ENCODE peak calls at places on chromosomes 4 and X, in eight cellular contexts. One of them, this sample, is unnamed.
A peak's percentile ranks its signal among the peaks of the same experiment; 100 is the strongest.

GRCh38 chr4:2755821-2756690 is at the start of gene TNIP2:
- DNase-seq in RPMI7951: peak; percentile 82
- DNase-seq in activated CD8-positive, alpha-beta memory T cell treated with anti-CD3 and anti-CD28 coated beads for 48 hours: peak; percentile 65
- DNase-seq in endothelial cell: peak; percentile 74
- DNase-seq in BE2C: peak; percentile 86
- DNase-seq in effector memory CD8-positive, alpha-beta T cell: peak; percentile 70
- DNase-seq in fibroblast of mammary gland: peak; percentile 73
- DNase-seq in mesendoderm: peak; percentile 91
- DNase-seq in this sample: peak; percentile 96

GRCh38 chr4:83150563-83151330 is 36.2 kb upstream of the PLAC8 start:
- DNase-seq in activated CD8-positive, alpha-beta memory T cell treated with anti-CD3 and anti-CD28 coated beads for 48 hours: no peak
- DNase-seq in BE2C: no peak
- DNase-seq in endothelial cell: no peak
- DNase-seq in mesendoderm: no peak
- DNase-seq in fibroblast of mammary gland: peak; percentile 8
- DNase-seq in effector memory CD8-positive, alpha-beta T cell: no peak
- DNase-seq in RPMI7951: peak; percentile 32
- DNase-seq in this sample: no peak

GRCh38 chrX:55867254-55867653 is 149.7 kb downstream of the RRAGB start:
- DNase-seq in fibroblast of mammary gland: peak; percentile 27
- DNase-seq in endothelial cell: no peak
- DNase-seq in RPMI7951: peak; percentile 18
- DNase-seq in mesendoderm: no peak
- DNase-seq in activated CD8-positive, alpha-beta memory T cell treated with anti-CD3 and anti-CD28 coated beads for 48 hours: no peak
- DNase-seq in BE2C: no peak
- DNase-seq in effector memory CD8-positive, alpha-beta T cell: no peak
- DNase-seq in this sample: no peak

GRCh38 chr4:22500128-22500611 is 15.7 kb downstream of the ADGRA3 start:
- DNase-seq in effector memory CD8-positive, alpha-beta T cell: no peak
- DNase-seq in mesendoderm: no peak
- DNase-seq in RPMI7951: no peak
- DNase-seq in endothelial cell: no peak
- DNase-seq in activated CD8-positive, alpha-beta memory T cell treated with anti-CD3 and anti-CD28 coated beads for 48 hours: no peak
- DNase-seq in BE2C: no peak
- DNase-seq in fibroblast of mammary gland: no peak
- DNase-seq in this sample: no peak

GRCh38 chr4:81751531-81752291 is 280.0 kb upstream of the RASGEF1B start:
- DNase-seq in effector memory CD8-positive, alpha-beta T cell: no peak
- DNase-seq in RPMI7951: no peak
- DNase-seq in fibroblast of mammary gland: no peak
- DNase-seq in mesendoderm: no peak
- DNase-seq in endothelial cell: no peak
- DNase-seq in activated CD8-positive, alpha-beta memory T cell treated with anti-CD3 and anti-CD28 coated beads for 48 hours: no peak
- DNase-seq in BE2C: no peak
- DNase-seq in this sample: no peak

GRCh38 chr4:75598390-75598789 is 31.9 kb downstream of the CDKL2 start:
- DNase-seq in RPMI7951: peak; percentile 31
- DNase-seq in endothelial cell: no peak
- DNase-seq in fibroblast of mammary gland: peak; percentile 38
- DNase-seq in activated CD8-positive, alpha-beta memory T cell treated with anti-CD3 and anti-CD28 coated beads for 48 hours: no peak
- DNase-seq in mesendoderm: peak; percentile 30
- DNase-seq in BE2C: no peak
- DNase-seq in effector memory CD8-positive, alpha-beta T cell: no peak
- DNase-seq in this sample: no peak

GRCh38 chr4:127370495-127371069 is 262.2 kb upstream of the INTU start:
- DNase-seq in fibroblast of mammary gland: peak; percentile 10
- DNase-seq in RPMI7951: peak; percentile 49
- DNase-seq in effector memory CD8-positive, alpha-beta T cell: no peak
- DNase-seq in activated CD8-positive, alpha-beta memory T cell treated with anti-CD3 and anti-CD28 coated beads for 48 hours: no peak
- DNase-seq in mesendoderm: no peak
- DNase-seq in BE2C: peak; percentile 4
- DNase-seq in endothelial cell: no peak
- DNase-seq in this sample: no peak

GRCh38 chr4:38965866-38966265 is 66.3 kb downstream of the TMEM156 start:
- DNase-seq in RPMI7951: no peak
- DNase-seq in mesendoderm: no peak
- DNase-seq in fibroblast of mammary gland: no peak
- DNase-seq in BE2C: no peak
- DNase-seq in activated CD8-positive, alpha-beta memory T cell treated with anti-CD3 and anti-CD28 coated beads for 48 hours: no peak
- DNase-seq in endothelial cell: no peak
- DNase-seq in effector memory CD8-positive, alpha-beta T cell: no peak
- DNase-seq in this sample: no peak

GRCh38 chr4:141540643-141541042 is 95.7 kb upstream of the IL15 start:
- DNase-seq in mesendoderm: no peak
- DNase-seq in activated CD8-positive, alpha-beta memory T cell treated with anti-CD3 and anti-CD28 coated beads for 48 hours: no peak
- DNase-seq in BE2C: no peak
- DNase-seq in fibroblast of mammary gland: peak; percentile 22
- DNase-seq in endothelial cell: no peak
- DNase-seq in effector memory CD8-positive, alpha-beta T cell: no peak
- DNase-seq in RPMI7951: no peak
- DNase-seq in this sample: no peak

GRCh38 chr4:73859614-73860088 is 6.6 kb downstream of the PF4V1 start:
- DNase-seq in effector memory CD8-positive, alpha-beta T cell: no peak
- DNase-seq in endothelial cell: no peak
- DNase-seq in fibroblast of mammary gland: no peak
- DNase-seq in mesendoderm: no peak
- DNase-seq in RPMI7951: no peak
- DNase-seq in BE2C: no peak
- DNase-seq in activated CD8-positive, alpha-beta memory T cell treated with anti-CD3 and anti-CD28 coated beads for 48 hours: no peak
- DNase-seq in this sample: no peak

GRCh38 chr4:67909910-67910905 is 26.4 kb upstream of the TMPRSS11D start:
- DNase-seq in mesendoderm: peak; percentile 18
- DNase-seq in BE2C: no peak
- DNase-seq in activated CD8-positive, alpha-beta memory T cell treated with anti-CD3 and anti-CD28 coated beads for 48 hours: no peak
- DNase-seq in effector memory CD8-positive, alpha-beta T cell: no peak
- DNase-seq in fibroblast of mammary gland: peak; percentile 43
- DNase-seq in RPMI7951: peak; percentile 31
- DNase-seq in endothelial cell: no peak
- DNase-seq in this sample: peak; percentile 4

GRCh38 chrX:103792916-103793540 is 16.4 kb downstream of the PLP1 start:
- DNase-seq in activated CD8-positive, alpha-beta memory T cell treated with anti-CD3 and anti-CD28 coated beads for 48 hours: no peak
- DNase-seq in mesendoderm: no peak
- DNase-seq in endothelial cell: no peak
- DNase-seq in fibroblast of mammary gland: peak; percentile 80
- DNase-seq in BE2C: no peak
- DNase-seq in effector memory CD8-positive, alpha-beta T cell: no peak
- DNase-seq in RPMI7951: peak; percentile 65
- DNase-seq in this sample: no peak

GRCh38 chr4:7029921-7030320 is 13.3 kb upstream of the TADA2B start:
- DNase-seq in mesendoderm: no peak
- DNase-seq in fibroblast of mammary gland: no peak
- DNase-seq in activated CD8-positive, alpha-beta memory T cell treated with anti-CD3 and anti-CD28 coated beads for 48 hours: no peak
- DNase-seq in RPMI7951: no peak
- DNase-seq in BE2C: no peak
- DNase-seq in effector memory CD8-positive, alpha-beta T cell: no peak
- DNase-seq in endothelial cell: no peak
- DNase-seq in this sample: no peak

GRCh38 chr4:9898596-9899345 is 117.3 kb downstream of the DRD5 start:
- DNase-seq in RPMI7951: peak; percentile 4
- DNase-seq in activated CD8-positive, alpha-beta memory T cell treated with anti-CD3 and anti-CD28 coated beads for 48 hours: no peak
- DNase-seq in fibroblast of mammary gland: peak; percentile 13
- DNase-seq in effector memory CD8-positive, alpha-beta T cell: no peak
- DNase-seq in BE2C: peak; percentile 19
- DNase-seq in endothelial cell: peak; percentile 69
- DNase-seq in mesendoderm: peak; percentile 92
- DNase-seq in this sample: no peak

GRCh38 chrX:153909024-153909979 is 4.8 kb downstream of the AVPR2 start:
- DNase-seq in mesendoderm: peak; percentile 62
- DNase-seq in BE2C: peak; percentile 68
- DNase-seq in effector memory CD8-positive, alpha-beta T cell: no peak
- DNase-seq in activated CD8-positive, alpha-beta memory T cell treated with anti-CD3 and anti-CD28 coated beads for 48 hours: no peak
- DNase-seq in fibroblast of mammary gland: no peak
- DNase-seq in RPMI7951: no peak
- DNase-seq in endothelial cell: no peak
- DNase-seq in this sample: no peak

GRCh38 chr4:90317785-90318184 is 190.6 kb downstream of the CCSER1 start:
- DNase-seq in BE2C: no peak
- DNase-seq in endothelial cell: no peak
- DNase-seq in fibroblast of mammary gland: peak; percentile 95
- DNase-seq in RPMI7951: peak; percentile 82
- DNase-seq in activated CD8-positive, alpha-beta memory T cell treated with anti-CD3 and anti-CD28 coated beads for 48 hours: no peak
- DNase-seq in mesendoderm: peak; percentile 6
- DNase-seq in effector memory CD8-positive, alpha-beta T cell: no peak
- DNase-seq in this sample: no peak

GRCh38 chrX:39331062-39331704 is 529.9 kb downstream of the MID1IP1 start:
- DNase-seq in mesendoderm: no peak
- DNase-seq in BE2C: no peak
- DNase-seq in effector memory CD8-positive, alpha-beta T cell: no peak
- DNase-seq in RPMI7951: peak; percentile 74
- DNase-seq in endothelial cell: no peak
- DNase-seq in activated CD8-positive, alpha-beta memory T cell treated with anti-CD3 and anti-CD28 coated beads for 48 hours: no peak
- DNase-seq in fibroblast of mammary gland: no peak
- DNase-seq in this sample: no peak

GRCh38 chrX:76454456-76454927 is 27.0 kb downstream of the MAGEE1 start:
- DNase-seq in BE2C: no peak
- DNase-seq in endothelial cell: peak; percentile 7
- DNase-seq in mesendoderm: peak; percentile 69
- DNase-seq in fibroblast of mammary gland: peak; percentile 22
- DNase-seq in effector memory CD8-positive, alpha-beta T cell: no peak
- DNase-seq in RPMI7951: peak; percentile 18
- DNase-seq in activated CD8-positive, alpha-beta memory T cell treated with anti-CD3 and anti-CD28 coated beads for 48 hours: no peak
- DNase-seq in this sample: no peak

GRCh38 chrX:33784548-33784947 is 347.6 kb downstream of the FAM47A start:
- DNase-seq in activated CD8-positive, alpha-beta memory T cell treated with anti-CD3 and anti-CD28 coated beads for 48 hours: no peak
- DNase-seq in endothelial cell: no peak
- DNase-seq in fibroblast of mammary gland: no peak
- DNase-seq in mesendoderm: no peak
- DNase-seq in effector memory CD8-positive, alpha-beta T cell: no peak
- DNase-seq in RPMI7951: no peak
- DNase-seq in BE2C: no peak
- DNase-seq in this sample: no peak

GRCh38 chr4:96347582-96347981 is 507.7 kb downstream of the PDHA2 start:
- DNase-seq in fibroblast of mammary gland: no peak
- DNase-seq in BE2C: no peak
- DNase-seq in effector memory CD8-positive, alpha-beta T cell: no peak
- DNase-seq in endothelial cell: no peak
- DNase-seq in RPMI7951: no peak
- DNase-seq in activated CD8-positive, alpha-beta memory T cell treated with anti-CD3 and anti-CD28 coated beads for 48 hours: no peak
- DNase-seq in mesendoderm: no peak
- DNase-seq in this sample: no peak

GRCh38 chr4:118345813-118346212 is 7.0 kb downstream of the PRSS12 start:
- DNase-seq in RPMI7951: no peak
- DNase-seq in BE2C: no peak
- DNase-seq in fibroblast of mammary gland: peak; percentile 20
- DNase-seq in effector memory CD8-positive, alpha-beta T cell: no peak
- DNase-seq in endothelial cell: no peak
- DNase-seq in activated CD8-positive, alpha-beta memory T cell treated with anti-CD3 and anti-CD28 coated beads for 48 hours: no peak
- DNase-seq in mesendoderm: peak; percentile 53
- DNase-seq in this sample: no peak

GRCh38 chr4:119070301-119070700 is 65.3 kb upstream of the MYOZ2 start:
- DNase-seq in mesendoderm: no peak
- DNase-seq in RPMI7951: no peak
- DNase-seq in activated CD8-positive, alpha-beta memory T cell treated with anti-CD3 and anti-CD28 coated beads for 48 hours: no peak
- DNase-seq in effector memory CD8-positive, alpha-beta T cell: no peak
- DNase-seq in fibroblast of mammary gland: no peak
- DNase-seq in BE2C: no peak
- DNase-seq in endothelial cell: no peak
- DNase-seq in this sample: no peak

GRCh38 chr4:113961322-113961698 is 18.1 kb downstream of the ARSJ start:
- DNase-seq in BE2C: no peak
- DNase-seq in fibroblast of mammary gland: peak; percentile 70
- DNase-seq in effector memory CD8-positive, alpha-beta T cell: no peak
- DNase-seq in activated CD8-positive, alpha-beta memory T cell treated with anti-CD3 and anti-CD28 coated beads for 48 hours: no peak
- DNase-seq in RPMI7951: peak; percentile 37
- DNase-seq in endothelial cell: no peak
- DNase-seq in mesendoderm: no peak
- DNase-seq in this sample: no peak

GRCh38 chr4:79663157-79663556 is 255.1 kb upstream of the GK2 start:
- DNase-seq in effector memory CD8-positive, alpha-beta T cell: no peak
- DNase-seq in RPMI7951: no peak
- DNase-seq in mesendoderm: no peak
- DNase-seq in activated CD8-positive, alpha-beta memory T cell treated with anti-CD3 and anti-CD28 coated beads for 48 hours: no peak
- DNase-seq in endothelial cell: no peak
- DNase-seq in BE2C: no peak
- DNase-seq in fibroblast of mammary gland: no peak
- DNase-seq in this sample: no peak

GRCh38 chr4:38154251-38154650 is 194.1 kb downstream of the PTTG2 start:
- DNase-seq in BE2C: no peak
- DNase-seq in fibroblast of mammary gland: no peak
- DNase-seq in endothelial cell: no peak
- DNase-seq in mesendoderm: no peak
- DNase-seq in effector memory CD8-positive, alpha-beta T cell: no peak
- DNase-seq in RPMI7951: no peak
- DNase-seq in activated CD8-positive, alpha-beta memory T cell treated with anti-CD3 and anti-CD28 coated beads for 48 hours: no peak
- DNase-seq in this sample: no peak

GRCh38 chr4:153579410-153579809 is 104.7 kb upstream of the TLR2 start:
- DNase-seq in fibroblast of mammary gland: no peak
- DNase-seq in endothelial cell: no peak
- DNase-seq in activated CD8-positive, alpha-beta memory T cell treated with anti-CD3 and anti-CD28 coated beads for 48 hours: no peak
- DNase-seq in mesendoderm: no peak
- DNase-seq in RPMI7951: no peak
- DNase-seq in effector memory CD8-positive, alpha-beta T cell: no peak
- DNase-seq in BE2C: no peak
- DNase-seq in this sample: no peak

GRCh38 chrX:11537141-11537540 is 128.6 kb downstream of the ARHGAP6 start:
- DNase-seq in endothelial cell: no peak
- DNase-seq in effector memory CD8-positive, alpha-beta T cell: no peak
- DNase-seq in mesendoderm: no peak
- DNase-seq in RPMI7951: no peak
- DNase-seq in fibroblast of mammary gland: no peak
- DNase-seq in BE2C: no peak
- DNase-seq in activated CD8-positive, alpha-beta memory T cell treated with anti-CD3 and anti-CD28 coated beads for 48 hours: no peak
- DNase-seq in this sample: no peak

GRCh38 chrX:11683057-11683456 is 17.3 kb upstream of the ARHGAP6 start:
- DNase-seq in activated CD8-positive, alpha-beta memory T cell treated with anti-CD3 and anti-CD28 coated beads for 48 hours: no peak
- DNase-seq in mesendoderm: no peak
- DNase-seq in RPMI7951: no peak
- DNase-seq in fibroblast of mammary gland: no peak
- DNase-seq in endothelial cell: no peak
- DNase-seq in effector memory CD8-positive, alpha-beta T cell: no peak
- DNase-seq in BE2C: no peak
- DNase-seq in this sample: no peak